ENCODE peak calls at places on chromosomes 6 and 20, in eight cellular contexts. E, F, Z, C, K, W, Q and H are unnamed samples.

GRCh38 chr20:47774081-47774777 is 11.1 kb downstream of the SULF2 start:
- DNase-seq in E (no peak), F (no peak), Z (no peak), C (peak), K (no peak), W (no peak), Q (peak), H (no peak)

GRCh38 chr6:17086469-17086868 is 15.4 kb upstream of the STMND1 start:
- DNase-seq in E (peak), F (peak), Z (peak), C (peak), K (peak), W (no peak), Q (peak), H (peak)

GRCh38 chr20:10264166-10264558 is 45.5 kb downstream of the SNAP25 start:
- DNase-seq in E (no peak), F (no peak), Z (no peak), C (no peak), K (no peak), W (no peak), Q (no peak), H (no peak)

GRCh38 chr6:137904822-137905617 is 38.0 kb downstream of the TNFAIP3 start:
- DNase-seq in E (no peak), F (peak), Z (no peak), C (no peak), K (peak), W (no peak), Q (no peak), H (no peak)

GRCh38 chr20:56554869-56555268 is 21.8 kb downstream of the FAM209B start:
- DNase-seq in E (peak), F (peak), Z (no peak), C (no peak), K (peak), W (no peak), Q (peak), H (no peak)

GRCh38 chr20:58694241-58695083 is 1.9 kb downstream of the NPEPL1 start:
- DNase-seq in E (no peak), F (no peak), Z (peak), C (no peak), K (peak), W (no peak), Q (no peak), H (no peak)

GRCh38 chr6:40588480-40588879 is 1.3 kb upstream of the LRFN2 start:
- DNase-seq in E (no peak), F (no peak), Z (no peak), C (no peak), K (no peak), W (no peak), Q (no peak), H (no peak)

GRCh38 chr6:138920906-138921305 is 67.1 kb downstream of the REPS1 start:
- DNase-seq in E (no peak), F (no peak), Z (no peak), C (no peak), K (no peak), W (no peak), Q (no peak), H (no peak)

GRCh38 chr6:131001113-131001776 is 61.8 kb downstream of the EPB41L2 start:
- DNase-seq in E (no peak), F (no peak), Z (no peak), C (no peak), K (no peak), W (no peak), Q (peak), H (no peak)

GRCh38 chr6:44432227-44432626 is 44.7 kb downstream of the CDC5L start:
- DNase-seq in E (no peak), F (no peak), Z (no peak), C (no peak), K (no peak), W (no peak), Q (no peak), H (no peak)

GRCh38 chr6:134873500-134874388 is 76.2 kb downstream of the ALDH8A1 start:
- DNase-seq in E (no peak), F (no peak), Z (no peak), C (no peak), K (no peak), W (no peak), Q (no peak), H (no peak)

GRCh38 chr6:154433477-154434241 is 76.8 kb downstream of the CNKSR3 start:
- DNase-seq in E (no peak), F (no peak), Z (no peak), C (no peak), K (no peak), W (no peak), Q (peak), H (no peak)

GRCh38 chr20:38426006-38426405 is 9.1 kb downstream of the SNHG17 start:
- DNase-seq in E (peak), F (peak), Z (no peak), C (no peak), K (no peak), W (no peak), Q (no peak), H (no peak)

GRCh38 chr20:21235346-21235712 is 67.8 kb upstream of the XRN2 start:
- DNase-seq in E (no peak), F (no peak), Z (no peak), C (no peak), K (no peak), W (no peak), Q (no peak), H (no peak)

GRCh38 chr20:47610247-47610944 is 108.7 kb downstream of the NCOA3 start:
- DNase-seq in E (peak), F (peak), Z (no peak), C (no peak), K (peak), W (no peak), Q (no peak), H (no peak)

GRCh38 chr20:53751394-53752368 is 158.0 kb upstream of the ZNF217 start:
- DNase-seq in E (no peak), F (no peak), Z (no peak), C (no peak), K (no peak), W (no peak), Q (peak), H (no peak)

GRCh38 chr20:36720510-36720909 is 25.4 kb downstream of the NDRG3 start:
- DNase-seq in E (no peak), F (no peak), Z (no peak), C (no peak), K (no peak), W (no peak), Q (no peak), H (no peak)

GRCh38 chr20:58718729-58719128 is 26.1 kb downstream of the NPEPL1 start:
- DNase-seq in E (no peak), F (no peak), Z (peak), C (no peak), K (peak), W (peak), Q (no peak), H (no peak)

GRCh38 chr6:112980676-112981075 is 633.5 kb downstream of the RFPL4B start:
- DNase-seq in E (no peak), F (no peak), Z (no peak), C (no peak), K (no peak), W (no peak), Q (no peak), H (no peak)

GRCh38 chr6:32886674-32887383 is 32.8 kb downstream of the PSMB9 start:
- DNase-seq in E (peak), F (peak), Z (no peak), C (no peak), K (no peak), W (no peak), Q (peak), H (no peak)

GRCh38 chr6:6546318-6547110 is 42.0 kb upstream of the LY86 start:
- DNase-seq in E (no peak), F (no peak), Z (peak), C (peak), K (peak), W (peak), Q (peak), H (peak)

GRCh38 chr6:148890605-148891004 is 143.8 kb downstream of the UST start:
- DNase-seq in E (no peak), F (no peak), Z (no peak), C (no peak), K (no peak), W (no peak), Q (no peak), H (no peak)

GRCh38 chr20:44961868-44962267 is 1.7 kb upstream of the TOMM34 start:
- DNase-seq in E (no peak), F (peak), Z (no peak), C (peak), K (no peak), W (no peak), Q (no peak), H (no peak)

GRCh38 chr6:157517601-157518359 is 136.8 kb downstream of the ZDHHC14 start:
- DNase-seq in E (no peak), F (no peak), Z (no peak), C (no peak), K (no peak), W (no peak), Q (no peak), H (no peak)
- TF ChIP-seq CTCF in E (no peak), F (no peak), Z (no peak), C (no peak), K (no peak), W (no peak), Q (no peak), H (no peak)

GRCh38 chr6:100573169-100573568 is 108.4 kb upstream of the SIM1 start:
- DNase-seq in E (no peak), F (peak), Z (no peak), C (peak), K (no peak), W (no peak), Q (peak), H (no peak)
- TF ChIP-seq CTCF in E (peak), F (peak), Z (peak), C (peak), K (no peak), W (no peak), Q (peak), H (peak)

DNA sequence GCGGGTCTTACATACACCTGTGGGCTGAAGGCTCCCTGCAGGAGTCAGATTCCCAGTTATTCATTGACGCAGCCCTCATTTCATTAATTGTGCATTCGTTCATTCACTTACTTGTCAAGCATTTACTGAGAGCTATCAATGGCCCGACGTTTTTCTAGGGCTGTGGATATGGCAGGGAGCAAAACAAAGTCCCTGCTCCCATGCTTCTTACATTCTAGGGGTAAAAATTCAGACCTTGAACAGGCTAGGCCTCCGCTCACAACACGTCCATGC is 369 bp upstream of the NSFL1C start:
- DNase-seq in E (no peak), F (no peak), Z (no peak), C (no peak), K (no peak), W (no peak), Q (no peak), H (no peak)
- TF ChIP-seq CTCF in E (no peak), F (no peak), Z (peak), C (no peak), K (no peak), W (peak), Q (no peak), H (no peak)

GRCh38 chr20:42701948-42702347 is 487.8 kb downstream of the PTPRT start:
- DNase-seq in E (no peak), F (no peak), Z (no peak), C (no peak), K (no peak), W (no peak), Q (no peak), H (no peak)
- TF ChIP-seq CTCF in E (no peak), F (no peak), Z (no peak), C (no peak), K (no peak), W (no peak), Q (no peak), H (no peak)

GRCh38 chr6:169326067-169326799 is 72.6 kb upstream of the THBS2 start:
- DNase-seq in E (no peak), F (peak), Z (no peak), C (peak), K (no peak), W (no peak), Q (peak), H (no peak)

GRCh38 chr6:169321546-169321945 is 67.9 kb upstream of the THBS2 start:
- DNase-seq in E (no peak), F (no peak), Z (no peak), C (no peak), K (no peak), W (no peak), Q (no peak), H (no peak)

GRCh38 chr6:169324661-169325459 is 71.2 kb upstream of the THBS2 start:
- DNase-seq in E (no peak), F (no peak), Z (no peak), C (no peak), K (no peak), W (no peak), Q (no peak), H (no peak)

GRCh38 chr6:169324086-169324485 is 70.4 kb upstream of the THBS2 start:
- DNase-seq in E (no peak), F (no peak), Z (no peak), C (no peak), K (no peak), W (no peak), Q (no peak), H (no peak)

DNA sequence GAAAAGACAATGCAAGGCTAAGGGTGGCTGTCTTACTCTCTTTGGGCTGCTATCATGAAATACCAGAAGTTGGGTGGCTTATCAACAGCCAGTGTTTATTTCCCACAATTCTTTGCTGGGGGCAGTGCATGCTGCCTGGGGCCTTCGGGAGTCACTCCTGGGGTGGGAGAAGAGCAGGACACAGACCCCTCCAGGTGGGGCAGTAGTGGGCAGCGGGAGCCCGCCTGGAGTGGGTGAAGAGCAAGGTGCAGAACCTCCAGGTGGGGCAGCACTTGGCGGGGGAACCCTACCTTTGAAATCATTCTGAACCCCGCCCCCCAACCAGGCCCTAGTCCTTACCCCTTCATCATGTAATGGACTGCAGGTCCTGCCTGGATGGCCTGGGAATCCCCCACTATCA is 69.6 kb upstream of the THBS2 start:
- DNase-seq in E (no peak), F (no peak), Z (no peak), C (no peak), K (no peak), W (no peak), Q (no peak), H (no peak)
- TF ChIP-seq CTCF in E (no peak), F (no peak), Z (no peak), C (no peak), K (no peak), W (no peak), Q (no peak), H (no peak)

GRCh38 chr6:7579850-7580249 is 10.1 kb upstream of the SNRNP48 start:
- DNase-seq in E (no peak), F (no peak), Z (no peak), C (no peak), K (no peak), W (no peak), Q (no peak), H (no peak)
- TF ChIP-seq CTCF in E (no peak), F (no peak), Z (no peak), C (no peak), K (no peak), W (no peak), Q (no peak), H (no peak)

DNA sequence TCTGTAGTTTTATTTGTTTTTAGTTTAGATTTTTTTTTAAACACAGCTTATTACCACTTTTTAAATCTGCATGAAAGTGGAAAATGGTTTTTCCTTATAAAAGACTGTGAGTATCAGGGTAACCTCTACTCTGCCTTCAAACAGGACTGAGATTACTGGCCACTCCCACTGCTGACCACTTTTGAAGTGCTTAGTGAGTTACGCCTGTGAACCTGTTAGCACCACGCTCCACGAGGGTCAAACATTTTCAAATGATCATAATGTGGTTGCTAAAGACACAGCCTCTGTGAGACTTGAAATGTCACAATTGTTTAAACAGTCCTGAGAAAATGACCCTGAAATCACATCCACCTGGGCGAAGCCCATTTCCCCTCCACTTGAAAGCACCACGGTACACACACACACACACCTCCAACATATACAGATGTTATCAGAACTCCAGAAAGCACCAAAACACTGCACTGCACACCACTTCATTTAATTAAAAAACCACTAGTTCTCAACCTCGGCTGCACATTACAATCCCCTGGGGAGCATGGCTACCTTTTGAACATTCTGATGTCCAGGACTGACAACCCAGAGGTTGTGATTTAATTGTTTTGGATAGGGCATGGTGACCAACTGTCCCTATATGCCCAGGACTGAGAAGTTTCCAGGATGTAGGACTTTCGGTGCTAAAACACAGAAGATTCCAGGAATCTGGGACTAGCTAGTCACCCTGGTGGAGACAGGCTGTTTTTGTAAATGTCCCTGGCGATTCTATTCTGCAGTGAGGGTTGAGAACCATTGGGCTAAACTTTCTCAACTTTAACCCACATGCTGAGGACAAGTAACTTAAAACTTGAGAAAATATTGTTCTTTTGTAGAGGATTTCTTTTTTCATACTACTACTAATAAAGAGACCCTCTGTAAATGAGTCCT is 176.4 kb upstream of the MYLIP start:
- DNase-seq in E (no peak), F (no peak), Z (no peak), C (no peak), K (no peak), W (no peak), Q (no peak), H (no peak)
- TF ChIP-seq CTCF in E (no peak), F (no peak), Z (no peak), C (no peak), K (no peak), W (no peak), Q (no peak), H (no peak)

GRCh38 chr20:55253765-55254164 is 751.6 kb downstream of the CBLN4 start:
- DNase-seq in E (no peak), F (no peak), Z (no peak), C (no peak), K (no peak), W (no peak), Q (peak), H (no peak)
- TF ChIP-seq CTCF in E (no peak), F (no peak), Z (no peak), C (no peak), K (no peak), W (no peak), Q (no peak), H (no peak)